ENCODE peak calls at places on chromosomes 16 and 17, in ten cellular contexts. One of them, this sample, is unnamed. For H3K27me3, the result is how much of the 10 kb centered on the place peaks cover.

GRCh38 chr17:75074532-75074931 is 13.2 kb upstream of the SLC16A5 start:
- DNase-seq in body of pancreas: no peak
- DNase-seq in gastrocnemius medialis: no peak
- DNase-seq in heart left ventricle: no peak
- DNase-seq in upper lobe of left lung: no peak
- DNase-seq in hepatocyte: no peak
- DNase-seq in breast epithelium: no peak
- DNase-seq in ovary: no peak
- DNase-seq in cardiac muscle cell: no peak
- DNase-seq in heart right ventricle: no peak
- DNase-seq in this sample: no peak

GRCh38 chr16:84520778-84521770 is 16.6 kb upstream of the MEAK7 start:
- DNase-seq in heart right ventricle: no peak
- DNase-seq in ovary: no peak
- DNase-seq in upper lobe of left lung: peak
- DNase-seq in breast epithelium: peak
- DNase-seq in hepatocyte: no peak
- DNase-seq in heart left ventricle: no peak
- DNase-seq in body of pancreas: no peak
- DNase-seq in cardiac muscle cell: no peak
- DNase-seq in gastrocnemius medialis: no peak
- DNase-seq in this sample: no peak

GRCh38 chr16:67773099-67773498 is 33.3 kb downstream of the RANBP10 start:
- DNase-seq in ovary: peak
- DNase-seq in hepatocyte: no peak
- DNase-seq in breast epithelium: no peak
- DNase-seq in heart left ventricle: peak
- DNase-seq in cardiac muscle cell: no peak
- DNase-seq in heart right ventricle: peak
- DNase-seq in upper lobe of left lung: peak
- DNase-seq in gastrocnemius medialis: peak
- DNase-seq in body of pancreas: peak
- DNase-seq in this sample: no peak

GRCh38 chr16:2507052-2507678 is 6.6 kb upstream of the ATP6V0C start:
- DNase-seq in heart right ventricle: no peak
- DNase-seq in upper lobe of left lung: peak
- DNase-seq in heart left ventricle: no peak
- DNase-seq in gastrocnemius medialis: no peak
- DNase-seq in cardiac muscle cell: no peak
- DNase-seq in body of pancreas: no peak
- DNase-seq in ovary: no peak
- DNase-seq in breast epithelium: no peak
- DNase-seq in hepatocyte: no peak
- DNase-seq in this sample: no peak

GRCh38 chr17:66941249-66941648 is 23.3 kb upstream of the CACNG4 start:
- DNase-seq in breast epithelium: no peak
- DNase-seq in upper lobe of left lung: no peak
- DNase-seq in heart left ventricle: no peak
- DNase-seq in body of pancreas: no peak
- DNase-seq in ovary: no peak
- DNase-seq in cardiac muscle cell: no peak
- DNase-seq in heart right ventricle: no peak
- DNase-seq in hepatocyte: no peak
- DNase-seq in gastrocnemius medialis: no peak
- DNase-seq in this sample: no peak

GRCh38 chr16:72739577-72739976 is 308.4 kb downstream of the ZFHX3 start:
- DNase-seq in hepatocyte: no peak
- DNase-seq in heart right ventricle: no peak
- DNase-seq in gastrocnemius medialis: no peak
- DNase-seq in cardiac muscle cell: peak
- DNase-seq in breast epithelium: no peak
- DNase-seq in ovary: no peak
- DNase-seq in body of pancreas: no peak
- DNase-seq in heart left ventricle: no peak
- DNase-seq in upper lobe of left lung: no peak
- DNase-seq in this sample: no peak

GRCh38 chr16:50901062-50901461 is 159.2 kb downstream of the CYLD start:
- DNase-seq in upper lobe of left lung: no peak
- DNase-seq in heart left ventricle: no peak
- DNase-seq in heart right ventricle: no peak
- DNase-seq in body of pancreas: no peak
- DNase-seq in cardiac muscle cell: no peak
- DNase-seq in gastrocnemius medialis: no peak
- DNase-seq in ovary: no peak
- DNase-seq in breast epithelium: no peak
- DNase-seq in hepatocyte: no peak
- DNase-seq in this sample: no peak

GRCh38 chr17:382644-383533 is 30.3 kb upstream of the RPH3AL start:
- DNase-seq in breast epithelium: no peak
- DNase-seq in cardiac muscle cell: peak
- DNase-seq in heart right ventricle: peak
- DNase-seq in upper lobe of left lung: no peak
- DNase-seq in ovary: no peak
- DNase-seq in hepatocyte: peak
- DNase-seq in heart left ventricle: peak
- DNase-seq in gastrocnemius medialis: peak
- DNase-seq in body of pancreas: no peak
- DNase-seq in this sample: no peak

GRCh38 chr17:33511670-33512069 is 218.6 kb upstream of the ASIC2 start:
- DNase-seq in hepatocyte: no peak
- DNase-seq in heart left ventricle: no peak
- DNase-seq in body of pancreas: no peak
- DNase-seq in gastrocnemius medialis: no peak
- DNase-seq in heart right ventricle: no peak
- DNase-seq in breast epithelium: no peak
- DNase-seq in ovary: no peak
- DNase-seq in cardiac muscle cell: no peak
- DNase-seq in upper lobe of left lung: no peak
- DNase-seq in this sample: no peak

GRCh38 chr17:33512113-33512512 is 219.0 kb upstream of the ASIC2 start:
- DNase-seq in heart right ventricle: no peak
- DNase-seq in cardiac muscle cell: no peak
- DNase-seq in heart left ventricle: no peak
- DNase-seq in breast epithelium: no peak
- DNase-seq in gastrocnemius medialis: no peak
- DNase-seq in upper lobe of left lung: no peak
- DNase-seq in body of pancreas: no peak
- DNase-seq in hepatocyte: no peak
- DNase-seq in ovary: no peak
- DNase-seq in this sample: no peak

GRCh38 chr17:33508215-33508614 is 215.1 kb upstream of the ASIC2 start:
- DNase-seq in breast epithelium: no peak
- DNase-seq in cardiac muscle cell: no peak
- DNase-seq in heart left ventricle: no peak
- DNase-seq in upper lobe of left lung: no peak
- DNase-seq in body of pancreas: no peak
- DNase-seq in hepatocyte: no peak
- DNase-seq in ovary: no peak
- DNase-seq in gastrocnemius medialis: no peak
- DNase-seq in heart right ventricle: no peak
- DNase-seq in this sample: no peak

GRCh38 chr17:33506889-33507650 is 214.0 kb upstream of the ASIC2 start:
- DNase-seq in gastrocnemius medialis: no peak
- DNase-seq in heart left ventricle: no peak
- DNase-seq in breast epithelium: no peak
- DNase-seq in ovary: no peak
- DNase-seq in hepatocyte: no peak
- DNase-seq in upper lobe of left lung: peak
- DNase-seq in body of pancreas: no peak
- DNase-seq in cardiac muscle cell: no peak
- DNase-seq in heart right ventricle: no peak
- DNase-seq in this sample: no peak

GRCh38 chr17:33509331-33509730 is 216.2 kb upstream of the ASIC2 start:
- DNase-seq in gastrocnemius medialis: no peak
- DNase-seq in heart left ventricle: no peak
- DNase-seq in ovary: no peak
- DNase-seq in upper lobe of left lung: peak
- DNase-seq in heart right ventricle: no peak
- DNase-seq in cardiac muscle cell: no peak
- DNase-seq in hepatocyte: no peak
- DNase-seq in body of pancreas: no peak
- DNase-seq in breast epithelium: no peak
- DNase-seq in this sample: no peak
- H3K27me3 ChIP-seq in gastrocnemius medialis: under half
- H3K27me3 ChIP-seq in heart left ventricle: under half
- H3K27me3 ChIP-seq in ovary: under half
- H3K27me3 ChIP-seq in upper lobe of left lung: under half
- H3K27me3 ChIP-seq in heart right ventricle: under half
- H3K27me3 ChIP-seq in cardiac muscle cell: under half
- H3K27me3 ChIP-seq in hepatocyte: under half
- H3K27me3 ChIP-seq in body of pancreas: under half
- H3K27me3 ChIP-seq in breast epithelium: under half
- H3K27me3 ChIP-seq in this sample: under half

GRCh38 chr17:6912110-6913051 is 80.9 kb upstream of the TEKT1 start:
- DNase-seq in heart right ventricle: no peak
- DNase-seq in ovary: no peak
- DNase-seq in upper lobe of left lung: no peak
- DNase-seq in body of pancreas: no peak
- DNase-seq in cardiac muscle cell: no peak
- DNase-seq in hepatocyte: no peak
- DNase-seq in gastrocnemius medialis: no peak
- DNase-seq in heart left ventricle: no peak
- DNase-seq in breast epithelium: no peak
- DNase-seq in this sample: no peak

GRCh38 chr17:6913608-6914443 is 82.0 kb upstream of the ALOX12 start:
- DNase-seq in heart left ventricle: peak
- DNase-seq in gastrocnemius medialis: peak
- DNase-seq in ovary: peak
- DNase-seq in body of pancreas: peak
- DNase-seq in upper lobe of left lung: peak
- DNase-seq in cardiac muscle cell: peak
- DNase-seq in hepatocyte: peak
- DNase-seq in breast epithelium: peak
- DNase-seq in heart right ventricle: peak
- DNase-seq in this sample: peak

GRCh38 chr17:6903516-6903915 is 72.0 kb upstream of the TEKT1 start:
- DNase-seq in gastrocnemius medialis: no peak
- DNase-seq in hepatocyte: no peak
- DNase-seq in ovary: no peak
- DNase-seq in cardiac muscle cell: no peak
- DNase-seq in upper lobe of left lung: no peak
- DNase-seq in breast epithelium: no peak
- DNase-seq in body of pancreas: no peak
- DNase-seq in heart right ventricle: no peak
- DNase-seq in heart left ventricle: no peak
- DNase-seq in this sample: no peak

GRCh38 chr17:6910987-6911603 is 79.6 kb upstream of the TEKT1 start:
- DNase-seq in gastrocnemius medialis: no peak
- DNase-seq in hepatocyte: peak
- DNase-seq in body of pancreas: no peak
- DNase-seq in heart left ventricle: no peak
- DNase-seq in upper lobe of left lung: no peak
- DNase-seq in ovary: no peak
- DNase-seq in heart right ventricle: no peak
- DNase-seq in breast epithelium: no peak
- DNase-seq in cardiac muscle cell: peak
- DNase-seq in this sample: no peak

GRCh38 chr17:6908807-6909206 is 77.3 kb upstream of the TEKT1 start:
- DNase-seq in ovary: no peak
- DNase-seq in cardiac muscle cell: no peak
- DNase-seq in hepatocyte: no peak
- DNase-seq in breast epithelium: no peak
- DNase-seq in heart right ventricle: no peak
- DNase-seq in heart left ventricle: peak
- DNase-seq in body of pancreas: no peak
- DNase-seq in upper lobe of left lung: no peak
- DNase-seq in gastrocnemius medialis: no peak
- DNase-seq in this sample: no peak
- TF ChIP-seq CTCF in ovary: no peak
- TF ChIP-seq CTCF in cardiac muscle cell: no peak
- TF ChIP-seq CTCF in hepatocyte: no peak
- TF ChIP-seq CTCF in breast epithelium: no peak
- TF ChIP-seq CTCF in heart right ventricle: no peak
- TF ChIP-seq CTCF in heart left ventricle: no peak
- TF ChIP-seq CTCF in body of pancreas: no peak
- TF ChIP-seq CTCF in upper lobe of left lung: no peak
- TF ChIP-seq CTCF in gastrocnemius medialis: no peak
- TF ChIP-seq CTCF in this sample: no peak

GRCh38 chr16:56506941-56507340 is 12.9 kb downstream of the BBS2 start:
- DNase-seq in heart left ventricle: no peak
- DNase-seq in cardiac muscle cell: no peak
- DNase-seq in breast epithelium: no peak
- DNase-seq in heart right ventricle: no peak
- DNase-seq in body of pancreas: no peak
- DNase-seq in gastrocnemius medialis: no peak
- DNase-seq in upper lobe of left lung: no peak
- DNase-seq in ovary: no peak
- DNase-seq in hepatocyte: no peak
- DNase-seq in this sample: no peak

GRCh38 chr16:56510544-56510943 is 9.3 kb downstream of the BBS2 start:
- DNase-seq in gastrocnemius medialis: no peak
- DNase-seq in hepatocyte: no peak
- DNase-seq in heart right ventricle: no peak
- DNase-seq in breast epithelium: no peak
- DNase-seq in heart left ventricle: no peak
- DNase-seq in upper lobe of left lung: no peak
- DNase-seq in ovary: no peak
- DNase-seq in body of pancreas: no peak
- DNase-seq in cardiac muscle cell: no peak
- DNase-seq in this sample: no peak

GRCh38 chr16:56505174-56505573 is 14.7 kb downstream of the BBS2 start:
- DNase-seq in body of pancreas: no peak
- DNase-seq in breast epithelium: no peak
- DNase-seq in gastrocnemius medialis: no peak
- DNase-seq in hepatocyte: no peak
- DNase-seq in ovary: no peak
- DNase-seq in cardiac muscle cell: no peak
- DNase-seq in upper lobe of left lung: no peak
- DNase-seq in heart left ventricle: no peak
- DNase-seq in heart right ventricle: no peak
- DNase-seq in this sample: no peak
- H3K27ac ChIP-seq in body of pancreas: no peak
- H3K27ac ChIP-seq in breast epithelium: no peak
- H3K27ac ChIP-seq in gastrocnemius medialis: no peak
- H3K27ac ChIP-seq in hepatocyte: no peak
- H3K27ac ChIP-seq in ovary: no peak
- H3K27ac ChIP-seq in cardiac muscle cell: no peak
- H3K27ac ChIP-seq in upper lobe of left lung: no peak
- H3K27ac ChIP-seq in heart left ventricle: no peak
- H3K27ac ChIP-seq in heart right ventricle: no peak
- H3K27ac ChIP-seq in this sample: no peak

DNA sequence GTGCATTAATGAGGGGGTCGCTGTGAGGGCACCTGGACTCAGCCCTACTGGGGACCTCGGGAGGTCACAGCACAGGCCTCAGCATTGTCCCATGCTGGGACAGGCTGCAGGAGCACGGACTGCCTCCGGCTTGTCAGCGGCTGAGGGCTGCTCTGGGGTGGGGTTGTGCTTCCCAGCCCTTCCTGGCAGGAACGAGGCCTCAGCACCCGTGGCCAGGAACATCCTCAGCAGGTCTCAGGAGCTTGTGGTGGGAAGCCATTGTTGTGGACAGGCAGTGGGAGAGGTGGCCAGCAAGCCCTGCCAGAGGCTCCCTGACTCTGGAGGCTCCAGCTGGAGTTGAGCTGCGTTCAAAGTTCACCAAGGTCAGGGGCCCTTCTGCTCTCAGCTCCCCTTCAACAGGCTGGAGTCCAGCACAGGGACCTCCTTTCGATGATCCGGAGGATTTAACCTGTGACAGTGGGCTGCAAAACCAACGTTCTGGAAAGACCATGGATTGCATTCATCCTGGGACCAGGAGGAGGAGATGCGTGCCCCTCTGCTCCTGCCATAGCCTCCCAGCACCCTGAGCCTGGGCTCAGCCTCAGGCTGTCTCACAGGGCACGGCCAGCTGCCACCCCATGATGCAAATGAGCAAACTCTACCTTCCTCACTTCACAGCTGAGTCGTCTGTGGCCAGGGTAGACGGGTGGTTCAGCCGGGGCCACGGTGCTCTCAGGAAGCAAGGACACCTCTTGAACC is 32.6 kb downstream of the FOXL1 start:
- DNase-seq in cardiac muscle cell: no peak
- DNase-seq in heart left ventricle: no peak
- DNase-seq in heart right ventricle: no peak
- DNase-seq in breast epithelium: no peak
- DNase-seq in upper lobe of left lung: no peak
- DNase-seq in body of pancreas: no peak
- DNase-seq in hepatocyte: no peak
- DNase-seq in gastrocnemius medialis: no peak
- DNase-seq in ovary: no peak
- DNase-seq in this sample: no peak
- H3K27me3 ChIP-seq in cardiac muscle cell: under half
- H3K27me3 ChIP-seq in heart left ventricle: under half
- H3K27me3 ChIP-seq in heart right ventricle: under half
- H3K27me3 ChIP-seq in breast epithelium: under half
- H3K27me3 ChIP-seq in upper lobe of left lung: under half
- H3K27me3 ChIP-seq in body of pancreas: under half
- H3K27me3 ChIP-seq in hepatocyte: under half
- H3K27me3 ChIP-seq in gastrocnemius medialis: under half
- H3K27me3 ChIP-seq in ovary: under half
- H3K27me3 ChIP-seq in this sample: under half